ENCODE peak calls at places on chromosomes 3 and 15, in five cellular contexts. Q, T, R, H and K are unnamed samples.

GRCh38 chr15:85858586-85859375 is 64.1 kb upstream of the KLHL25 start:
- DNase-seq in T (peak), H (no peak), R (no peak), Q (peak), K (peak)

GRCh38 chr3:187828571-187829452 is 83.5 kb upstream of the BCL6 start:
- DNase-seq in Q (no peak), H (no peak), R (no peak), T (peak), K (no peak)

GRCh38 chr3:69872783-69873378 is 126.7 kb upstream of the SAMMSON start:
- DNase-seq in R (no peak), H (no peak), Q (peak), T (no peak), K (no peak)

GRCh38 chr3:14285526-14285925 is 106.9 kb downstream of the LSM3 start:
- DNase-seq in H (no peak), T (no peak), R (no peak), Q (no peak), K (peak)

GRCh38 chr15:74343127-74343796 is 24.2 kb downstream of the CYP11A1 start:
- DNase-seq in T (no peak), R (no peak), Q (no peak), H (no peak), K (no peak)

GRCh38 chr3:56591256-56591655 is 34.3 kb downstream of the CCDC66 start:
- DNase-seq in R (no peak), T (no peak), H (no peak), Q (peak), K (no peak)

GRCh38 chr3:11634974-11635612 is 8.6 kb downstream of the VGLL4 start:
- DNase-seq in H (no peak), Q (no peak), T (no peak), R (no peak), K (no peak)

GRCh38 chr15:70508561-70509281 is 254.6 kb downstream of the UACA start:
- DNase-seq in T (peak), R (no peak), Q (peak), H (peak), K (no peak)

GRCh38 chr3:58989173-58989572 is 60.7 kb downstream of the CFAP20DC start:
- DNase-seq in Q (peak), R (peak), H (peak), T (no peak), K (no peak)

GRCh38 chr3:143529018-143529478 is 319.2 kb downstream of the SLC9A9 start:
- DNase-seq in T (no peak), H (no peak), R (no peak), Q (peak), K (no peak)

GRCh38 chr15:78509726-78510312 is 2.4 kb downstream of the HYKK start:
- DNase-seq in R (no peak), H (no peak), T (no peak), Q (no peak), K (no peak)

GRCh38 chr3:53109822-53110771 is 20.1 kb downstream of the RFT1 start:
- DNase-seq in H (peak), R (peak), T (peak), Q (peak), K (peak)

GRCh38 chr3:46922871-46923558 is 45.5 kb downstream of the PTH1R start:
- DNase-seq in H (no peak), Q (no peak), R (no peak), T (no peak), K (no peak)

GRCh38 chr3:61681636-61682035 is 120.3 kb downstream of the PTPRG start:
- DNase-seq in H (no peak), R (no peak), Q (no peak), T (no peak), K (no peak)

GRCh38 chr15:76196286-76196948 is 114.9 kb downstream of the ETFA start:
- DNase-seq in H (peak), T (peak), R (peak), Q (peak), K (peak)

GRCh38 chr3:2921903-2922302 is 188.3 kb downstream of the IL5RA start:
- DNase-seq in R (no peak), Q (peak), T (peak), H (no peak), K (no peak)

GRCh38 chr3:175146258-175146657 is 287.1 kb downstream of the NAALADL2 start:
- DNase-seq in Q (peak), R (no peak), T (peak), H (peak), K (no peak)

GRCh38 chr15:96428742-96429141 is 98.2 kb downstream of the NR2F2 start:
- DNase-seq in T (peak), R (peak), H (peak), Q (peak), K (no peak)

GRCh38 chr3:106610362-106610997 is 741.7 kb upstream of the CBLB start:
- DNase-seq in H (no peak), Q (peak), T (peak), R (no peak), K (no peak)

GRCh38 chr15:46344115-46344749 is 709.4 kb downstream of the SQOR start:
- DNase-seq in T (no peak), Q (no peak), H (no peak), R (no peak), K (peak)

GRCh38 chr3:183478501-183478900 is 50.1 kb upstream of the MCF2L2 start:
- DNase-seq in Q (no peak), R (no peak), T (no peak), H (no peak), K (peak)

GRCh38 chr3:11477286-11477935 is 166.3 kb downstream of the VGLL4 start:
- DNase-seq in Q (peak), T (peak), H (peak), R (peak), K (no peak)

GRCh38 chr15:80286055-80286454 is 34.0 kb upstream of the CTXND1 start:
- DNase-seq in T (no peak), H (no peak), Q (no peak), R (no peak), K (no peak)

GRCh38 chr3:190912736-190913135 is 50.2 kb upstream of the GMNC start:
- DNase-seq in H (no peak), R (no peak), T (no peak), Q (no peak), K (no peak)

GRCh38 chr3:165753560-165753959 is 83.7 kb downstream of the BCHE start:
- DNase-seq in T (no peak), R (no peak), Q (peak), H (no peak), K (no peak)

GRCh38 chr3:178350763-178351162 is 185.5 kb upstream of the KCNMB2 start:
- DNase-seq in T (no peak), R (no peak), H (no peak), Q (peak), K (no peak)

GRCh38 chr3:178343433-178344038 is 192.7 kb upstream of the KCNMB2 start:
- DNase-seq in R (no peak), T (no peak), Q (no peak), H (no peak), K (no peak)

GRCh38 chr3:178341636-178342035 is 194.6 kb upstream of the KCNMB2 start:
- DNase-seq in H (no peak), Q (no peak), T (no peak), R (no peak), K (no peak)

GRCh38 chr3:178342111-178342510 is 194.1 kb upstream of the KCNMB2 start:
- DNase-seq in H (no peak), Q (peak), T (no peak), R (no peak), K (no peak)

GRCh38 chr3:178345944-178346343 is 190.3 kb upstream of the KCNMB2 start:
- DNase-seq in R (no peak), H (no peak), T (no peak), Q (no peak), K (no peak)
- H3K4me3 ChIP-seq in R (no peak), H (no peak), T (no peak), Q (no peak), K (no peak)

DNA sequence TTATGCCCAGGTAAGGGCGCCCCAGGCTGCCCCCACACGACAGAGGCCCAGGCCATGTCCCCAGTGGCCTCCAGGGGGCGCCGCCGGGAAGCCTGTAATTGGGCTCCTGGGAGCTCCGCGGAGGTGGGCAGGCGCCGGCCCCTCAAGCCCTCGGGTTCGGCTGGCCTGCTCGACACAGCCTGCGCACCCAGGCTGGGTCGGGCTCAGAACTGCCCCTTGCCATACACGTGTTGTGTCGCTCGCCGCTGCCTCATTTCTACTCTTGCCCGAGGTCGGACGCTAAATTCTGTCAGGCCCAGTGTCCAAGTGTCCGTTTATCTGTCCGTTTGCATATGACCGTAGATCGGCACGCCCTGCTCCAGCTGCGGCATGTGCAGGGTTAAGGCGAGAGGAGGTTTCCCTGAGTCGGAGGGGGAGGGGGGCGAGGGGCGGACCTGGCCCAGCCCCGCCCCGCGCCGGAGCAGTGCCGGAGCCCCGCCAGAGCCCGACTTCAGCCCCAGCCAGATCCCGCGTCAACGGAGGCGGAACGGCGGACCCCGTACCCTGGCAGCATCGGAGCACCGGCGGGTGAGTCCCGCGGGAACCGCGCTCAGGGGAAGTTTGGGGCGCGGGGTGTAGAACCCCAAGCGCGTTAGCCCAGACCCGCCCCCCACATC is at the start of gene KLHDC8B:
- DNase-seq in H (peak), T (peak), Q (peak), R (peak), K (peak)
- TF ChIP-seq CTCF in H (peak), T (peak), Q (peak), R (peak), K (peak)

GRCh38 chr3:136974670-136975069 is 16.9 kb downstream of the IL20RB start:
- DNase-seq in H (no peak), T (no peak), Q (no peak), R (no peak), K (no peak)
- H3K4me3 ChIP-seq in H (no peak), T (no peak), Q (no peak), R (no peak), K (no peak)

GRCh38 chr3:141576744-141577052 is 89.9 kb downstream of the RASA2 start:
- DNase-seq in H (no peak), T (no peak), R (no peak), Q (no peak), K (no peak)
- TF ChIP-seq CTCF in H (no peak), T (no peak), R (no peak), Q (no peak), K (no peak)

GRCh38 chr3:10457560-10457959 is 47.8 kb downstream of the ATP2B2 start:
- DNase-seq in T (no peak), R (no peak), Q (no peak), H (no peak), K (no peak)

GRCh38 chr3:10455515-10455914 is 49.9 kb downstream of the ATP2B2 start:
- DNase-seq in Q (no peak), H (no peak), T (no peak), R (no peak), K (no peak)

GRCh38 chr3:10459954-10460754 is 45.2 kb downstream of the ATP2B2 start:
- DNase-seq in H (peak), Q (peak), R (no peak), T (peak), K (no peak)

GRCh38 chr3:10454907-10455306 is 50.5 kb downstream of the ATP2B2 start:
- DNase-seq in R (no peak), T (no peak), Q (no peak), H (no peak), K (no peak)

GRCh38 chr3:10456981-10457380 is 48.4 kb downstream of the ATP2B2 start:
- DNase-seq in R (no peak), Q (no peak), H (no peak), T (no peak), K (no peak)
- H3K4me3 ChIP-seq in R (no peak), Q (no peak), H (no peak), T (no peak), K (no peak)